ENCODE peak calls at places on chromosomes 3 and 15, in nine cellular contexts. One of them, this sample, is unnamed.

GRCh38 chr15:54604963-54605362 is 591.8 kb downstream of the RSL24D1 start:
- DNase-seq in vagina: no peak
- DNase-seq in tibial nerve: no peak
- DNase-seq in HCT116: no peak
- DNase-seq in uterus: no peak
- DNase-seq in sigmoid colon: no peak
- DNase-seq in prostate gland: no peak
- DNase-seq in lower leg skin: no peak
- DNase-seq in IMR-90: no peak
- DNase-seq in this sample: no peak

GRCh38 chr3:127680146-127680661 is 7.5 kb downstream of the ABTB1 start:
- DNase-seq in uterus: peak
- DNase-seq in HCT116: no peak
- DNase-seq in lower leg skin: peak
- DNase-seq in tibial nerve: no peak
- DNase-seq in IMR-90: no peak
- DNase-seq in prostate gland: no peak
- DNase-seq in sigmoid colon: peak
- DNase-seq in vagina: no peak
- DNase-seq in this sample: no peak

GRCh38 chr15:60922736-60923135 is 306.4 kb downstream of the RORA start:
- DNase-seq in lower leg skin: no peak
- DNase-seq in tibial nerve: no peak
- DNase-seq in uterus: no peak
- DNase-seq in sigmoid colon: no peak
- DNase-seq in prostate gland: no peak
- DNase-seq in IMR-90: no peak
- DNase-seq in vagina: no peak
- DNase-seq in HCT116: no peak
- DNase-seq in this sample: no peak

GRCh38 chr3:190265126-190265525 is 57.1 kb downstream of the CLDN1 start:
- DNase-seq in tibial nerve: no peak
- DNase-seq in IMR-90: no peak
- DNase-seq in HCT116: no peak
- DNase-seq in prostate gland: no peak
- DNase-seq in uterus: no peak
- DNase-seq in vagina: no peak
- DNase-seq in lower leg skin: no peak
- DNase-seq in sigmoid colon: no peak
- DNase-seq in this sample: no peak

GRCh38 chr15:95840004-95840403 is 490.5 kb upstream of the NR2F2 start:
- DNase-seq in prostate gland: no peak
- DNase-seq in tibial nerve: peak
- DNase-seq in sigmoid colon: peak
- DNase-seq in HCT116: no peak
- DNase-seq in vagina: no peak
- DNase-seq in uterus: peak
- DNase-seq in lower leg skin: no peak
- DNase-seq in IMR-90: peak
- DNase-seq in this sample: peak

GRCh38 chr3:19046440-19046839 is 101.9 kb upstream of the KCNH8 start:
- DNase-seq in prostate gland: no peak
- DNase-seq in IMR-90: no peak
- DNase-seq in lower leg skin: no peak
- DNase-seq in HCT116: no peak
- DNase-seq in uterus: no peak
- DNase-seq in vagina: no peak
- DNase-seq in tibial nerve: no peak
- DNase-seq in sigmoid colon: no peak
- DNase-seq in this sample: no peak

GRCh38 chr3:151827816-151828215 is 13.9 kb downstream of the AADAC start:
- DNase-seq in vagina: no peak
- DNase-seq in uterus: no peak
- DNase-seq in prostate gland: no peak
- DNase-seq in tibial nerve: no peak
- DNase-seq in sigmoid colon: no peak
- DNase-seq in HCT116: no peak
- DNase-seq in lower leg skin: no peak
- DNase-seq in IMR-90: no peak
- DNase-seq in this sample: no peak

GRCh38 chr3:196666001-196666867 is 26.7 kb downstream of the NRROS start:
- DNase-seq in HCT116: no peak
- DNase-seq in tibial nerve: peak
- DNase-seq in IMR-90: peak
- DNase-seq in lower leg skin: no peak
- DNase-seq in uterus: no peak
- DNase-seq in prostate gland: no peak
- DNase-seq in vagina: no peak
- DNase-seq in sigmoid colon: no peak
- DNase-seq in this sample: no peak

GRCh38 chr15:35757323-35757722 is 211.4 kb upstream of the DPH6 start:
- DNase-seq in sigmoid colon: no peak
- DNase-seq in lower leg skin: no peak
- DNase-seq in IMR-90: no peak
- DNase-seq in uterus: no peak
- DNase-seq in vagina: no peak
- DNase-seq in prostate gland: no peak
- DNase-seq in tibial nerve: no peak
- DNase-seq in HCT116: no peak
- DNase-seq in this sample: no peak

GRCh38 chr3:59313365-59313764 is 263.5 kb upstream of the CFAP20DC start:
- DNase-seq in lower leg skin: no peak
- DNase-seq in prostate gland: peak
- DNase-seq in tibial nerve: no peak
- DNase-seq in IMR-90: peak
- DNase-seq in HCT116: peak
- DNase-seq in uterus: no peak
- DNase-seq in sigmoid colon: no peak
- DNase-seq in vagina: no peak
- DNase-seq in this sample: no peak

GRCh38 chr3:189813652-189814245 is 182.6 kb downstream of the TP63 start:
- DNase-seq in HCT116: no peak
- DNase-seq in sigmoid colon: no peak
- DNase-seq in tibial nerve: no peak
- DNase-seq in IMR-90: no peak
- DNase-seq in lower leg skin: no peak
- DNase-seq in uterus: no peak
- DNase-seq in vagina: no peak
- DNase-seq in prostate gland: peak
- DNase-seq in this sample: peak

GRCh38 chr3:62875103-62876002 is at the start of gene CADPS:
- DNase-seq in HCT116: no peak
- DNase-seq in vagina: no peak
- DNase-seq in tibial nerve: no peak
- DNase-seq in lower leg skin: no peak
- DNase-seq in uterus: no peak
- DNase-seq in IMR-90: no peak
- DNase-seq in prostate gland: no peak
- DNase-seq in sigmoid colon: no peak
- DNase-seq in this sample: no peak

DNA sequence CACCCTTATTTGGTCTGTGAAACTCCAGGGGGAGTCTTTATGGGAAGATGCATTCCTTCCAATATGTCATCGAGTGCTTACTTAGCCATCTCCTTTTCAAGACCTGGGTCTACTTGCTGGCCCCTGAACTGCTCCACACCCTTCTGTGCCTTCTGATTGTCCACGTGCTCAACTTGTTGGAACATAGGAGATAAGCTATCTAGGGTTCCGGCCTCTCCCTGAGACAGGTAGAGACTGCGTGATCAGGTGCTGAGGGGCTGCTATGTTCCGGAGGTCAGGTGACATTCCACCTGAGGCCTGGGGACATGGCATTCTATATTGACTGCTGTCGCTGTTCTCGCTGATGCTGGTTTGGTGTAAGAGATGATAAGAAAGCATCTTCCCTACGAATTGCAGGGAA is 65.6 kb downstream of the ATP1B3 start:
- DNase-seq in lower leg skin: peak
- DNase-seq in vagina: no peak
- DNase-seq in sigmoid colon: peak
- DNase-seq in uterus: no peak
- DNase-seq in tibial nerve: no peak
- DNase-seq in HCT116: no peak
- DNase-seq in IMR-90: no peak
- DNase-seq in prostate gland: no peak
- DNase-seq in this sample: no peak
- TF ChIP-seq POLR2A in lower leg skin: no peak
- TF ChIP-seq POLR2A in vagina: no peak
- TF ChIP-seq POLR2A in sigmoid colon: no peak
- TF ChIP-seq POLR2A in uterus: no peak
- TF ChIP-seq POLR2A in tibial nerve: no peak
- TF ChIP-seq POLR2A in HCT116: no peak
- TF ChIP-seq POLR2A in IMR-90: no peak
- TF ChIP-seq POLR2A in prostate gland: no peak
- TF ChIP-seq POLR2A in this sample: no peak

DNA sequence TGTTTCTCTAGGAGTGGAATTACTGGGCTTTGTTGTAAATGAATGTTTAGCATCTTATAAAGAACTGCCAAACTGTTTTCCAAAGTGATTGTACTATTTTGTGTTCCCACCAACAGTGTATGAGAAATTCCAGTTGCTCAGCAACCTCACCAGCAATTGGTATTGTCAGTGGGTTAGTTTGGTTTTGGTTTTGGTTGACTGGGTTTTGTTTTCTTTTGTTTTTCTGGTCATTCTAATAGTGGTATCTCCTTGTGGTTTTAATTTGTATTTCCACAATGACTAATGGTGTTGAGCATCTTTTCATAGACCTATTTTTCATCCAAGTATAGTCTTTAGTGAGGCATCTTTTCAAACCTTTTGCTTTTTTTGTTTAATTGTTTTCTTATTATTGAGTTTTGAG is 27.1 kb downstream of the FILIP1L start:
- DNase-seq in IMR-90: peak
- DNase-seq in lower leg skin: no peak
- DNase-seq in vagina: no peak
- DNase-seq in HCT116: no peak
- DNase-seq in uterus: no peak
- DNase-seq in tibial nerve: no peak
- DNase-seq in sigmoid colon: no peak
- DNase-seq in prostate gland: no peak
- DNase-seq in this sample: no peak
- H3K4me3 ChIP-seq in IMR-90: no peak
- H3K4me3 ChIP-seq in lower leg skin: no peak
- H3K4me3 ChIP-seq in vagina: no peak
- H3K4me3 ChIP-seq in HCT116: no peak
- H3K4me3 ChIP-seq in uterus: no peak
- H3K4me3 ChIP-seq in tibial nerve: no peak
- H3K4me3 ChIP-seq in sigmoid colon: no peak
- H3K4me3 ChIP-seq in prostate gland: no peak
- H3K4me3 ChIP-seq in this sample: no peak

DNA sequence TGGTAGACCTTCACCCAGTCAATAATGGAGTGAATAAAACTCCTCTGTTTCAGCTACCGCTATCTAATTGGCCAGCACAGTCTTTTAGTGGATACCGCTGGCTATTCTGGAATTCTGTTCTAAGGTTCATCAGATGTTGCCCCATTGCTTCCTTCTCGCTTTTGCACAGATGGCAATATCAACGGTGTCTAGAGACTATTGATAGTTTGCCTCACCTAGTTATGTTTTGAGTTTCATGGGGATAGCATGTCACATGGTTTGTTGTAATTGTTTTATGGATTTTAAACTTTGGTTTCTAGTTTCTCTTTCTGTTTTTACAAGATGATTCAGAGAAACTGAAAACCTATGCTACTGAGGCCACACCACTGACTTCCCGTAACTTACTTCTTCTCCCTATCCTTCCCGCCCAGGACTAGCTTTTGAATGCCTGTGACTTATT is 2.0 kb downstream of the XRN1 start:
- DNase-seq in tibial nerve: no peak
- DNase-seq in vagina: no peak
- DNase-seq in IMR-90: peak
- DNase-seq in HCT116: no peak
- DNase-seq in uterus: no peak
- DNase-seq in lower leg skin: no peak
- DNase-seq in sigmoid colon: no peak
- DNase-seq in prostate gland: no peak
- DNase-seq in this sample: no peak
- TF ChIP-seq POLR2A in tibial nerve: no peak
- TF ChIP-seq POLR2A in vagina: no peak
- TF ChIP-seq POLR2A in IMR-90: no peak
- TF ChIP-seq POLR2A in HCT116: no peak
- TF ChIP-seq POLR2A in uterus: no peak
- TF ChIP-seq POLR2A in lower leg skin: no peak
- TF ChIP-seq POLR2A in sigmoid colon: no peak
- TF ChIP-seq POLR2A in prostate gland: no peak
- TF ChIP-seq POLR2A in this sample: no peak

GRCh38 chr15:57218826-57219576 is 157.3 kb upstream of the CGNL1 start:
- DNase-seq in prostate gland: no peak
- DNase-seq in HCT116: no peak
- DNase-seq in sigmoid colon: no peak
- DNase-seq in tibial nerve: no peak
- DNase-seq in uterus: no peak
- DNase-seq in lower leg skin: no peak
- DNase-seq in vagina: no peak
- DNase-seq in IMR-90: peak
- DNase-seq in this sample: no peak
- H3K4me3 ChIP-seq in prostate gland: no peak
- H3K4me3 ChIP-seq in HCT116: no peak
- H3K4me3 ChIP-seq in sigmoid colon: no peak
- H3K4me3 ChIP-seq in tibial nerve: peak
- H3K4me3 ChIP-seq in uterus: no peak
- H3K4me3 ChIP-seq in lower leg skin: no peak
- H3K4me3 ChIP-seq in vagina: no peak
- H3K4me3 ChIP-seq in IMR-90: peak
- H3K4me3 ChIP-seq in this sample: peak

DNA sequence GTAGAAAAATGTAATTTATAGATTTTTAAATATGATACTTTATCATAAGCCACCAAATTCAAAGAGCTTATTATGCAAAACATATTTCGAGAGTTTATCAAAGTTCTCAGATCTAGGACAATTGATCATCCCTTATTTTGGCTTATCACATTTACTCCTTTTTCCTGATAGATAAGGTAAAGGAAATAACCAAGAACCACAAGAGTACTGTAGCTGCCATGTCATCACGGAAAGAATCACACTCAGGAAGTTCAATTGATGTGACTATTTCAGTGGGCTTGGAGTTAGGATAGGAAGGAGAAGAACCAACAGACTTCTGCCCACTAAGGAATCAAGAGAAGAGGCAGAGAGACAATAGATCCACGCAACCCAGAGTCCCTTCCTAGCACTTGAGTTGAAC is 142.7 kb upstream of the TMCO5A start:
- DNase-seq in IMR-90: no peak
- DNase-seq in uterus: no peak
- DNase-seq in tibial nerve: no peak
- DNase-seq in prostate gland: no peak
- DNase-seq in sigmoid colon: no peak
- DNase-seq in HCT116: no peak
- DNase-seq in lower leg skin: no peak
- DNase-seq in vagina: no peak
- DNase-seq in this sample: no peak
- TF ChIP-seq POLR2A in IMR-90: no peak
- TF ChIP-seq POLR2A in uterus: no peak
- TF ChIP-seq POLR2A in tibial nerve: no peak
- TF ChIP-seq POLR2A in prostate gland: no peak
- TF ChIP-seq POLR2A in sigmoid colon: no peak
- TF ChIP-seq POLR2A in HCT116: no peak
- TF ChIP-seq POLR2A in lower leg skin: no peak
- TF ChIP-seq POLR2A in vagina: no peak
- TF ChIP-seq POLR2A in this sample: no peak